ENCODE peak calls at places on chromosome 10, in six cellular contexts. H is upper lobe of left lung, Y is GM12878, A is HepG2, S is K562, O is A549. E is an unnamed sample.

GRCh38 chr10:14062528-14063260 is 268.0 kb downstream of the FRMD4A start:
- ATAC-seq in H (no peak), Y (no peak), A (no peak), S (no peak), O (no peak), E (no peak)

GRCh38 chr10:124084693-124085092 is 8.7 kb downstream of the CHST15 start:
- ATAC-seq in H (no peak), Y (no peak), A (no peak), S (no peak), O (no peak), E (no peak)

GRCh38 chr10:30736685-30737232 is 107.2 kb upstream of the LYZL2 start:
- ATAC-seq in H (peak), Y (peak), A (no peak), S (no peak), O (peak), E (peak)

GRCh38 chr10:112208981-112209380 is 25.4 kb upstream of the GPAM start:
- ATAC-seq in H (no peak), Y (no peak), A (peak), S (no peak), O (no peak), E (no peak)

GRCh38 chr10:16789765-16790164 is 27.5 kb downstream of the RSU1 start:
- ATAC-seq in H (no peak), Y (no peak), A (no peak), S (no peak), O (no peak), E (no peak)

GRCh38 chr10:59587083-59587755 is 122.4 kb downstream of the SLC16A9 start:
- ATAC-seq in H (no peak), Y (no peak), A (no peak), S (no peak), O (no peak), E (no peak)

GRCh38 chr10:19946245-19946644 is 130.0 kb downstream of the PLXDC2 start:
- ATAC-seq in H (no peak), Y (no peak), A (no peak), S (no peak), O (no peak), E (no peak)

GRCh38 chr10:114486938-114487814 is 82.9 kb upstream of the AFAP1L2 start:
- ATAC-seq in H (no peak), Y (no peak), A (no peak), S (no peak), O (peak), E (no peak)

DNA sequence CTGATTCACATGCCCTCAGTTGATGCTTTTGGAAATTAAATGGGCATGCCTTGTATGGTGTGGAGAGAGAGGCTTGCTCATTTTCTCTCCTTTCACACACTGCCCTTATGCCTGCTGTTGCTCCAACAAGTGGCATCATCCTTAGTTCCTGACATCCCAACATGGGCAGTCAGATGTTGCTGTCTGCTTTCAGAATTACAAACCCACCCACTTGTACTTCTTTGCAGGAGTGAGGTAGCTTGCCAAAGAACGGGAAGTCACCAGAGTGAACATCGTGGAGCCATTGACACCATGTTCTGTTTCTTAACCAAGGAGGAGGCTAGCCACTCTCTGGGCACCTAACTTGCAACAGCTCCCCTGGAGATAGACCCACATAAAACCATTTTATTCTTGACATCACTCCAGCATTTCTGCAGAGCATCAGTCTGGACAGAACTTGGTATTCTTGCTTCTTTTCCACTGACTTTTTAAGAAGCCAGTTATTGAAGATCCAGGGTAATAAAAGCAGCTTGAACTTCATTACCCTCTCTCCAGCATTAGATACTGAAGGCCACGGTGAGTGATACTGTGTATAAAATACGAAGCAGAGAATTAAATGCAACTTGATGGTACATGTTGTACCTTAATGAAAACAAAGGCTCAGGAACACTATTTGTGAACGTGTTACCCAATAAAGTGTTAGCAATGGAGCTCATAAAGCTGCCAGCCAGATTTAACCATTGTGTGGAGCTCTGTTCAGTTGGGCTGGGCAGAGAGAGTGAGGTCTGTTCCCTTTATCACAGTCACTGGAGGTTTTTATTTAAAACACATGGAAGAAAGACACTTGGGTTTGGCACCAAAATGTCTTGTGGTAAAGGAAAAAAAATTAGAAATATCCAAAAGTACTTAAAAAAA is 195.8 kb upstream of the HABP2 start:
- ATAC-seq in H (no peak), Y (no peak), A (no peak), S (no peak), O (no peak), E (no peak)
- TF ChIP-seq EP300 in H (no peak), Y (no peak), A (no peak), S (no peak), O (no peak), E (no peak)

GRCh38 chr10:75400163-75400768 is 1.3 kb downstream of the ZNF503 start:
- ATAC-seq in H (no peak), Y (no peak), A (no peak), S (no peak), O (no peak), E (no peak)

GRCh38 chr10:75402486-75403143 is 1.1 kb upstream of the ZNF503 start:
- ATAC-seq in H (peak), Y (peak), A (peak), S (no peak), O (peak), E (no peak)

GRCh38 chr10:75403144-75404022 is 1.8 kb upstream of the ZNF503 start:
- ATAC-seq in H (no peak), Y (no peak), A (no peak), S (no peak), O (peak), E (no peak)

GRCh38 chr10:75400769-75401568 is 595 bp downstream of the ZNF503 start:
- ATAC-seq in H (no peak), Y (peak), A (no peak), S (no peak), O (peak), E (peak)

DNA sequence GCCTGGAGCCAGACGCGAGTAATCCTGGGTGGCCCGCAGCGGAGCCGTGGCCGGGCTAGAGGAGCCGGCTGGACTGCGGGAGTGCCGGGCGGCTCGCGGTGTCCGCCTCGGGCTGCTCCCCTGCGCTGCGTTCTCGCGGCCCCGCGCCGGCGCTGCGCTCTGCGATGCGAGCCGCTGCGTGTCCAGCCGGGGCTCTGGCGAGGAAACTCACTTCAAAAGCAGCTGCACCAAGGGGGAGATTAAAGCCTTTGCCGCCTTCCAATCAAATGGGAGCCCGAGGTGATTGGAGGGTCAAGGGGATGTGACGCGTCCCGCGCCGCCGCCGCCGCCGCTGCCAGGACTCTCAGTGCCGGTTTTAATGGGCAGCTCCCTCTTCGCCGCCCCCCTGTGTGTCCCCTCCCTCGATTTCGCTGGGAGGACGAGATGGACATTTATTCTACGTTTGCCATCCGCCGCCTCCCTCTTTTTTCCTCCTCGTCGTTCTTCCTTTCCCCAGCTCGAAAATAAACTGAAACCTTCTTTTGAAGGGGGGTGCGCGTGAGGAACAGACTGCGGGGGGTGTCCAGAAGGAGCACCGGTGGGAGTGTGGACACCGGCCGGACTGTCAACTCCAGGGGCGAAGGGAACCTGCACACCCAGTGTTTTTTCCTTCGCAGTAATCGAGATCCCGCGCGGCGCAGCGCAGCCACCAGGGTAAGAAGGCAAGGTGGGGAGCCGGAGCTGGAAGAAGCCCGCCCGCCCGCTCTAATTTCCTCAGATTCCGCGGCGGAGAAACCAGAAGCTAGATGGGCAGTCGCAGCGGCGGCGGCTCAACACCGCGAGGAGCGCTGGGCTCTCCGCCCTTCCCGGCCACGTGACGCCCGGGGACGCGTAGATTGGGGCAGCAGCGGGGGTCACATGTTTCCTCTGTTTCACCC is at the start of gene ZNF503:
- ATAC-seq in H (peak), Y (peak), A (peak), S (peak), O (peak), E (peak)
- TF ChIP-seq EP300 in H (no peak), Y (no peak), A (no peak), S (no peak), O (no peak), E (no peak)

GRCh38 chr10:91049961-91050360 is 129.1 kb upstream of the ANKRD1 start:
- ATAC-seq in H (no peak), Y (no peak), A (no peak), S (no peak), O (no peak), E (no peak)

GRCh38 chr10:91050371-91051034 is 129.6 kb upstream of the ANKRD1 start:
- ATAC-seq in H (no peak), Y (no peak), A (no peak), S (peak), O (no peak), E (no peak)

GRCh38 chr10:91048380-91048779 is 127.5 kb upstream of the ANKRD1 start:
- ATAC-seq in H (no peak), Y (no peak), A (no peak), S (no peak), O (no peak), E (no peak)

GRCh38 chr10:91054325-91054724 is 133.4 kb upstream of the ANKRD1 start:
- ATAC-seq in H (no peak), Y (no peak), A (no peak), S (no peak), O (no peak), E (no peak)

DNA sequence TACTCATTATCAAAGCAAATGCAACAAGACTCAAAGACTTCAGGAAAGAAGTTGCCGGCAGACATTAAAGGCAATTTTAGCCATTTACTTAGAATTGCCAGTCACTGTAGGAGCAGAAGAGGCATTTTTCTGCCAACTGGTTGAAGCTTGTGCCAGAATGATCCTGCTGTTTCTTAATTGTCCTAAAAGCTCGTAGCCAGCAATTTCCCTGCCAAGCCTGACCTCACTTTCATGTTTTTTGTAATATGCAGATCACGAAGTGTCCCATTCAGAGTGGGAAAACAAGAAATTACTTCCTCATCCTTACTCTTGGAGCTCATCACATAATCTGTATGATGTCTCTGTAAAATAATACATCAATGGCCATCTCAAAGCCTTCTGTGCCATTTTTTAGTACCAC is 130.9 kb upstream of the ANKRD1 start:
- ATAC-seq in H (no peak), Y (no peak), A (no peak), S (no peak), O (no peak), E (peak)
- TF ChIP-seq EP300 in H (no peak), Y (no peak), A (no peak), S (no peak), O (no peak), E (no peak)

DNA sequence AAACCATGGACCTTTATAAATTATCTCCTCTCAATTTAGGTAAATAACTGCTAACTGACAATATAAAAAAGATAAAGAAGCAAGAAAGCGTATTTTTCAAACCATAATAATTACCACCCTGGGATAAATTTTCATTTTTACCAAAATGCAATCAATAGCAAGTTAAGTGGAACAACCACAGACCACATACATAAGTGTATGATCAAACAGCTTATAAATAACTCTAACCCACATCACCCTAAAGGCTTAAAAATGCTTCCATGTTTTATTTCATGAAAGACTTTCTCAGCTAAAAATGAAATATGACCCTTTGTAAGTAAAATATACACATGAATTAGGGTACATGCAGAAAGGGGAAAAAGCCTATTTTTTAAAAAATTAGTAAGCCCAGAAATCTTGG is 156.5 kb downstream of the SGMS1 start:
- ATAC-seq in H (no peak), Y (peak), A (no peak), S (no peak), O (no peak), E (no peak)
- TF ChIP-seq EP300 in H (no peak), Y (no peak), A (no peak), S (no peak), O (no peak), E (no peak)

E was measured in gastroesophageal sphincter.